ENCODE peak calls at places on chromosomes 7 and 10, in seven cellular contexts. Y is tibial nerve, G is adrenal gland, N is ovary, Z is HCT116, K is upper lobe of left lung, Q is IMR-90. E is an unnamed sample.

GRCh38 chr10:82981137-82981723 is 1106.2 kb downstream of the NRG3 start:
- DNase-seq in Z (no peak), N (no peak), Y (no peak), G (no peak), K (no peak), Q (peak), E (no peak)

GRCh38 chr10:32577448-32577847 is 131.5 kb downstream of the CCDC7 start:
- DNase-seq in G (no peak), Y (no peak), Z (no peak), N (no peak), K (no peak), Q (peak), E (no peak)

GRCh38 chr10:32321016-32321631 is 25.8 kb downstream of the EPC1 start:
- DNase-seq in Q (no peak), G (no peak), Y (no peak), N (no peak), Z (no peak), K (no peak), E (no peak)

GRCh38 chr7:116588641-116589594 is 64.1 kb downstream of the CAV1 start:
- DNase-seq in Q (peak), Z (peak), G (no peak), Y (no peak), K (no peak), N (no peak), E (no peak)

GRCh38 chr10:43222296-43222695 is 44.6 kb downstream of the RASGEF1A start:
- DNase-seq in Q (no peak), Z (no peak), K (no peak), N (peak), Y (no peak), G (peak), E (no peak)

GRCh38 chr7:128210590-128211570 is 30.2 kb upstream of the LEP start:
- DNase-seq in K (no peak), Z (no peak), G (no peak), Y (no peak), Q (no peak), N (no peak), E (no peak)

GRCh38 chr7:50309130-50309478 is 4.6 kb downstream of the IKZF1 start:
- DNase-seq in Y (no peak), N (no peak), Z (no peak), K (no peak), G (no peak), Q (no peak), E (no peak)

GRCh38 chr7:29345590-29345989 is 151.0 kb downstream of the CHN2 start:
- DNase-seq in Z (peak), Q (no peak), Y (no peak), K (peak), G (peak), N (peak), E (no peak)

GRCh38 chr10:6240254-6240653 is 37.5 kb downstream of the PFKFB3 start:
- DNase-seq in Z (no peak), Q (no peak), Y (no peak), N (no peak), G (no peak), K (no peak), E (no peak)

GRCh38 chr7:157782041-157782440 is 445.2 kb downstream of the DNAJB6 start:
- DNase-seq in Z (no peak), Y (no peak), K (no peak), N (no peak), Q (no peak), G (no peak), E (no peak)

GRCh38 chr7:43648725-43649406 is 66.0 kb downstream of the STK17A start:
- DNase-seq in Y (no peak), Z (no peak), Q (peak), N (no peak), G (no peak), K (peak), E (no peak)

GRCh38 chr10:78819361-78820006 is 249.3 kb upstream of the ZMIZ1 start:
- DNase-seq in G (no peak), N (no peak), Q (no peak), Z (no peak), K (no peak), Y (no peak), E (no peak)

GRCh38 chr7:118104812-118105441 is 79.0 kb upstream of the LSM8 start:
- DNase-seq in G (no peak), K (no peak), N (no peak), Q (peak), Y (no peak), Z (peak), E (no peak)

GRCh38 chr7:32164341-32164996 is 94.3 kb upstream of the PDE1C start:
- DNase-seq in K (no peak), Q (peak), Y (no peak), Z (peak), G (no peak), N (no peak), E (no peak)

GRCh38 chr7:5532520-5533335 is 109.1 kb upstream of the TNRC18 start:
- DNase-seq in N (peak), K (peak), Y (no peak), G (peak), Z (no peak), Q (no peak), E (no peak)

GRCh38 chr10:129868470-129869035 is 95.5 kb downstream of the EBF3 start:
- DNase-seq in K (no peak), N (no peak), Q (no peak), Z (no peak), G (no peak), Y (no peak), E (no peak)

GRCh38 chr7:44284216-44284615 is 41.2 kb downstream of the CAMK2B start:
- DNase-seq in K (peak), Q (peak), G (no peak), N (peak), Z (no peak), Y (no peak), E (no peak)

GRCh38 chr10:124070666-124071065 is 22.7 kb downstream of the CHST15 start:
- DNase-seq in K (no peak), Y (no peak), Q (no peak), Z (no peak), N (no peak), G (no peak), E (no peak)

GRCh38 chr10:121154846-121155245 is 303.7 kb downstream of the WDR11 start:
- DNase-seq in Z (no peak), N (no peak), G (no peak), Y (peak), K (no peak), Q (no peak), E (no peak)

GRCh38 chr10:21082206-21082605 is 185.1 kb upstream of the NEBL start:
- DNase-seq in N (no peak), Y (no peak), K (no peak), Z (no peak), G (no peak), Q (no peak), E (no peak)

GRCh38 chr10:132408367-132408781 is 11.4 kb downstream of the PWWP2B start:
- DNase-seq in Q (no peak), N (peak), Y (no peak), G (peak), Z (no peak), K (peak), E (no peak)

DNA sequence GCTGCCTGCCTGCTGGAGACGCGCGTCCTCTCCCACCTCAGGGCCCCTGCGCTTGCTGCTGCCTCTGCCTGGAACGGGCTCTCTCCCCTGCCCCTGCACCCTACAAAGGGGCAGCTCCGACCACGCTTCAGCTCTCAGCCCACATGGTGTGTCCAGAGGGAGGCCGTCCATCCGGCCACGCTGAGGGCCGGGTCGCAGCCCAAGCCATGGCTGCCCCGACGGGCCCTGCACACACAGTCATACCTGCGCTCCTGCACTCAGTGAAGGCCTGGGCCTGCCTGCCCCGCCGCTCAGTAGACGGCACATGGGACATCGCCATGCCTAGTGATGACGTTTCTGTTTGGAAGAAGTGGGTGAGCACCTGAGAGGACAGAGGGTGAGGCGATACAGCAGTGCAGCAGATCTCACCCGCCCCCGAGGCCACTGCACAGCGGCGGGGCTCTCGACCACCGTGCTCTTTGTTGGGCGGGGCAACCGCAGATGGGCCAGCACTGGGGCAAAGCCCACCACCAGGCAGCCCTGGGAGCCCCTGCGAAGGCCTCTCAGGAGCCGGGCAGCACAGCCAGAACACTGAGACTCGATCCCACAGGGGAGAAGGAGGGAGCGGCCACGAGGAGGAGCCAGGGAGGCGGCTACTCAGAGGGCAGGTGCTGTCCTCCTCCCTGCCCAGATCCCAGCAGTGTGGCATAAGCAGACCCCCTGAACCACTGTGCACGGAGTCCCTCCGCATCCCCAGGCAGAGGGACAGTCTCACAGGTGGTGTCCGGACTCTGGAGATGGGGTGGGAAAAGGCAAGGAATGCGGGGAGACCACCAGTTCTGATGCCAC is 129.5 kb downstream of the MAD1L1 start:
- DNase-seq in N (no peak), Z (no peak), K (no peak), G (no peak), Y (no peak), Q (no peak), E (no peak)
- TF ChIP-seq CTCF in N (no peak), Z (no peak), K (no peak), G (no peak), Y (no peak), Q (no peak), E (no peak)

DNA sequence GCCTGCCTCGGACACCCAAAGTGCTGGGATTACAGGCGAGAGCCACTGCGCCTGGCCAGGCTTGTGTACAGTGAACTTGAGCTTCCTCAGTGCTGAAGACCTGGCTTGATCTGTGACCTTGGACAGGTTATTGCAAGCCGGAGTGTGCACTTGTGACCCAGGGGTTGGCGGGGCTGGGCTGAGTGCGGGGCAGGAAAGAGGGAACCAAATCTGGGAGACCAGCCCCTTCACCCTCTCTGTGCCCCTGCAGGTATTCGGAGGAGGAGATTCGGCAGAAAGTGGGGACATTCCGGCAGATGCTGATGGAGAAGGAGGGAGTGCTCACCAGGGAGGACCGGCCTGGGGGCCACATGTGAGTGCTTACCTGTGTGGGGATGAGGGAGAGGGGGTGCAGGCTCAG is 46.2 kb downstream of the SRRM3 start:
- DNase-seq in N (no peak), K (no peak), G (no peak), Y (no peak), Q (no peak), Z (no peak), E (no peak)
- TF ChIP-seq POLR2A in N (no peak), K (no peak), G (no peak), Y (no peak), Q (no peak), Z (no peak), E (no peak)

GRCh38 chr7:15197359-15197977 is 294.9 kb upstream of the DGKB start:
- DNase-seq in K (no peak), Z (no peak), Y (no peak), Q (no peak), G (no peak), N (no peak), E (no peak)

GRCh38 chr7:15199482-15199881 is 296.9 kb upstream of the DGKB start:
- DNase-seq in N (no peak), Y (no peak), Z (no peak), K (no peak), Q (peak), G (no peak), E (no peak)
- TF ChIP-seq CTCF in N (no peak), Y (no peak), Z (peak), K (no peak), Q (peak), G (no peak), E (no peak)

DNA sequence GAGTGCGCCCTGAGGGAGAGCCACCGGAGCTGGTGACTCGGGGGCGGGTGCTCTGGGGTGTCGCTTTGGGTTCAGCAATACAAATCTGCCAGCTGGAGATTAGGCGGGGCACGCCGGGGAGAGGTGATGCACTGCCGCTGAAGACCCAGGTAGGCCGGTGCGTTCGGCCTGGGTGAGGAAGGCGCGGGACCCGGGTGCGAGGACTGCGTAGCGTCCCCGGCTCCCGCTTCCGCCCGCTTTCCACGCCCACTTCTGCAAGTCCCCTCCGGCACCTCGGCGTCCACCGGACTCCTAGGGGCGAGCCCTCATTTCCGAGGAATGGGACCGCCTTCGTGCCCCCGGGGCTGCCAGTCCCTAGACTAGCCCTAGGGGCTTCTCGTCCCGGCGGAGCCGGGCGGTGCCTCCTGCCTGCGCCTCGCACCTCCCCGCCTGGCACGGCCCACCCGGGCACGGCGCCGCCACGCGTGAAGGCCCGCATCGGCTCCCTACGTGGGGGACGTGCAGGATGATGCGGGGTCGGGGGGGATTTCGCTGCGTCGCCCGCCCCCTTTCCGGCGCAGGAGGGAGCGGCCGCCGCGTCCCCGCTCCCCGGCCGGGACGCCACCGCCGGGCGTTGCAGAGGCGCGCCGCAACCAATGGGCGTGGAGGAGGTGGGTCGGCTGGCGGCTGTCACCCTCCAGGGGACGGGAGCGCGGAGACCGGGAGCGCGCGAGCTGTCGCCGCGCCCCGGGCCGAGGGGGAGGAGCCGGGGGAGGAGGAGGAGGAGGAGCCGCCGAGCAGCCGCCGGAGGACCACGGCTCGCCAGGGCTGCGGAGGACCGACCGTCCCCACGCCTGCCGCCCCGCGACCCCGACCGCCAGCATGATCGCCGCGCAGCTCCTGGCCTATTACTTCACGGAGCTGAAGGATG is 40.0 kb downstream of the HK1 start:
- DNase-seq in N (peak), K (peak), G (peak), Y (peak), Q (peak), Z (peak), E (no peak)
- TF ChIP-seq POLR2A in N (peak), K (peak), G (peak), Y (peak), Q (peak), Z (no peak), E (no peak)

DNA sequence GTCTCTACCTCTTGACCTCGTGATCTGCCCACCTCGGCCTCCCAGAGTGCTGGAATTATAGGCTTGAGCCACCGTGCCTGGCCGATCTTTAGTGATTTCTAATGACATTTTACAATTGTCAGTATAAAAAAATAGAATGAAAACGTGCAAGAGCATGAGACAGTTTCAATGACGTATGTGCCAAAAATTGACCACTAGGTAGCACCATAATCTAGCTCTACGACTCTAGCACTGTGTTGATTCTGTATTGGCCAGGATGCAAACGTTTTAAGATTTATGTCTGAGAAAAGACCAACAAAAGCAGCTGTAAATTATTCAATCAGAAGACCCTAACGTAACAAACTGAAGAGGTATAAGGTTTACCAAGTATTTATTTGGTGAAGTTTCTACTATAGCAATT is 25.4 kb upstream of the EXOC6 start:
- DNase-seq in Y (no peak), G (no peak), Z (peak), Q (peak), K (no peak), N (no peak), E (no peak)
- TF ChIP-seq CTCF in Y (no peak), G (peak), Z (peak), Q (peak), K (no peak), N (no peak), E (no peak)

GRCh38 chr7:151801782-151802468 is 75.0 kb downstream of the PRKAG2 start:
- DNase-seq in K (no peak), Y (no peak), G (no peak), N (no peak), Q (no peak), Z (no peak), E (no peak)
- TF ChIP-seq POLR2A in K (no peak), Y (no peak), G (no peak), N (no peak), Q (no peak), Z (no peak), E (no peak)

E was measured in vagina.